ENCODE peak calls at places on chromosomes 7 and 10, in six cellular contexts. V, T, I, Z, P and M are unnamed samples.

GRCh38 chr10:35127289-35127891 is 744 bp downstream of the CREM start:
- DNase-seq in Z (peak), I (peak), P (peak), V (no peak), T (no peak), M (peak)

GRCh38 chr7:115087437-115087836 is 165.5 kb downstream of the MDFIC start:
- DNase-seq in T (peak), P (no peak), Z (no peak), I (peak), V (no peak), M (no peak)

GRCh38 chr10:119205926-119206602 is 1.3 kb upstream of the GRK5 start:
- DNase-seq in V (no peak), P (peak), Z (peak), T (no peak), I (peak), M (no peak)

GRCh38 chr7:133355325-133355708 is 102.4 kb downstream of the EXOC4 start:
- DNase-seq in Z (no peak), I (no peak), P (no peak), V (no peak), T (no peak), M (no peak)

GRCh38 chr10:92387289-92387940 is 96.4 kb downstream of the MARCHF5 start:
- DNase-seq in T (peak), V (no peak), I (peak), Z (peak), P (peak), M (peak)

GRCh38 chr7:128104109-128104742 is 73.0 kb upstream of the LRRC4 start:
- DNase-seq in Z (no peak), P (no peak), I (no peak), V (no peak), T (no peak), M (no peak)

GRCh38 chr10:5942471-5942870 is 34.9 kb downstream of the IL15RA start:
- DNase-seq in I (no peak), T (no peak), V (no peak), Z (no peak), P (no peak), M (no peak)

GRCh38 chr7:45259966-45260646 is 102.5 kb downstream of the RAMP3 start:
- DNase-seq in P (peak), Z (peak), I (peak), T (peak), V (no peak), M (peak)

GRCh38 chr7:150337659-150338081 is 3.8 kb downstream of the RARRES2 start:
- DNase-seq in V (no peak), P (no peak), Z (no peak), I (no peak), T (no peak), M (no peak)

GRCh38 chr10:69425513-69426298 is 9.0 kb upstream of the TACR2 start:
- DNase-seq in Z (no peak), V (no peak), I (peak), T (no peak), P (no peak), M (no peak)

GRCh38 chr7:149199234-149199990 is 4.1 kb downstream of the ZNF282 start:
- DNase-seq in P (no peak), V (no peak), T (no peak), Z (no peak), I (no peak), M (no peak)

GRCh38 chr10:74032900-74033655 is 35.2 kb downstream of the VCL start:
- DNase-seq in P (no peak), I (no peak), T (no peak), Z (no peak), V (no peak), M (no peak)

DNA sequence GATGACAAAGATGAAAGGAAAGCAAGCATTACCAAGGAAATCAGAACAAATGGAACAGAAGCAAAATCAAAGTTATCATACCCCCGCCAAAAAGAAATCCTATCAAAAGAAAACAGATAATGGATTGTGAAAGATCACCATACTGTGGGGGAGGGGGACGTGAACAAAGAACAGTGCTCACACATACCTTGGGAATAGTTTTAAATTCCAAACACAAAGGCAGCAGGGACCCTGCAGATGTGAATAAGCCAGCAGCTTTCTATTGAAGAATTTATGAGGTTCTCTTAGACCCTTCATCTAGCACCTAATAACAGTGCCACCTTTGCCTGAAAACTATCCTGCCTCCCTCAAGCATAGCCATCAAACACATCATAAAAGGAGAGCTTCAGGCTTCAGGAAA is 94.0 kb downstream of the AKR1D1 start:
- DNase-seq in V (no peak), P (no peak), I (peak), Z (no peak), T (no peak), M (peak)
- H3K4me3 ChIP-seq in V (no peak), P (peak), I (no peak), Z (no peak), T (no peak), M (no peak)

DNA sequence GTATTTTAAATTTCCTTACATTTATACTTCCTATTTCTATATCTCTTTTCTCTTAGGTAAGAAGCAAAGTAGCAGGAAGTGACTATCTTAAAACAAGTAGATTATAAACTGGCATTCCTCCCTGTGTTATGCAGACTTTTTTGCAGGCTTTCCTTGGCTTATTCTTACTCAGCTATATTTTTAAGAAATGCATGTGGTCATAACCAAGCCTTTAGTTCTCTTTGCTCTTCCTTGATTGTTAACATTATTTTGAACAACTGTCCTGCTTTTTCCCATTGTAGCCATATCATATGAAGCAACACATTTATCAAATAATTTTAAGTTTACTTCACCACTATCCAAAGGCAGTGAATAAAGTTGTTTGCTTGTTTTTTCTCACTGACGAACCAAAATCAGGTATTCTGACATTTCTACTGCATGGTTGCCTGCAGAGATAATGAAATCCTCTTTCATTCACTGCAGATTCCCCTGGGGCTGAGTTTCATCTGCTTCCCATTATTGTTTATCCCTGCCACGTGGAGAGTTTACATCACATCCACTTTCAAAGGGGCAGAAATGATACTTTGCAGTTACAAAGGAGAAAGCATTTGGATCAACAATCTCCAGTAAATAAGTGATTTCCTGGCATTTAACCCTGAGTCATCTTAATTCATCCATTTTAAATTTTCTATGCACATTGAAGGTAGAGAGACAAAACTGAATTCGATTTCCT is 389.9 kb upstream of the SEMA3C start:
- DNase-seq in Z (no peak), P (no peak), I (no peak), V (no peak), T (no peak), M (no peak)
- TF ChIP-seq ZNF274 in Z (no peak), P (no peak), I (no peak), V (no peak), T (no peak), M (no peak)

DNA sequence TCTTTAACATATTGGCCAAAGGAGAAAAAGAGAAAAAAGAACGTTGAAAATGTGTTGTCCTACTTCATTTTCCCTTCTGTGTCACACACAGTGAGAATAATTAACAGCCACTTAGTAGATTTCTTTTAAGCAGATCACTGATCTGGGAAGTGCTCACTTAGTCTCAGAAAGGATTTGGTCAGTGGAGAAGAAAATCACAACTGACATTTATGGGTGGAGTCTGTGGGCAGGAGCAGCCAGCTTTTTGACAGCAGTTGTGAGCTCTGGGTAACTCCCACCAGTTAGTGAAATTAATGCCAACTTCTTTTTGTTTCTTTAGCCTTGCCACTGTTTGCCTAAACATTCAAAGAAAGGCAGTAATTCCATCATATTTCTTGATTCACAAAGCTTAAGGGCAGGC is 49.7 kb downstream of the CDK14 start:
- DNase-seq in V (no peak), T (no peak), I (no peak), P (no peak), Z (no peak), M (no peak)
- H3K4me3 ChIP-seq in V (no peak), T (no peak), I (no peak), P (no peak), Z (no peak), M (no peak)

DNA sequence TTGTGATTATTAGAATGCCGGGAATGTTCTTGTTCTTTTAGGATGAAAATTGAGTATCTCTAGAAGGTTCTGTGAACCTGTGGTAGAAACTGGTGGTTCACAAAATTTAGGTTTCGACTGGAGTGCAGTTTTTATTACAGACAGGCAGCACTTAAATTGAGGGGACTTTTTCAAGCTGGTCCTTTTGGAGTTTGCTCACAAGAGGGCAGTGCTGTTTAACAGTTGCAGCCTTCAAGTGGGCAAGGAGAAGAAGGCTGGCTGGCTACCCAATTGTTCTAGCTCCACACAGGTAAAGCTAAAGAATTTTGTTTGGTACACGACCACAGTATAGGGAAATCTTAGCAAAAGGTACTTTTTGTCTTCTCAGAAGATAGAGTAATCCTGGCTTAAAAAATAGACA is 233.6 kb downstream of the SNX13 start:
- DNase-seq in I (peak), Z (peak), P (peak), V (peak), T (peak), M (peak)
- TF ChIP-seq ZNF274 in I (no peak), Z (no peak), P (no peak), V (no peak), T (no peak), M (no peak)

GRCh38 chr10:22932626-22933370 is 4.9 kb downstream of the ARMC3 start:
- DNase-seq in I (no peak), Z (no peak), P (no peak), T (no peak), V (no peak), M (no peak)
- H3K4me3 ChIP-seq in I (no peak), Z (no peak), P (no peak), T (no peak), V (no peak), M (no peak)